ENCODE peak calls at places on chromosomes 6 and 20, in nine cellular contexts. I is effector memory CD4-positive, alpha-beta T cell; D is hepatocyte; B is adipocyte; L is Karpas-422; O is breast epithelium; Z is cardiac muscle cell; U is tibial artery; G is ascending aorta. S is an unnamed sample. For H3K27me3, the result is how much of the 10 kb centered on the place peaks cover.

GRCh38 chr20:41138217-41138526 is 829 bp downstream of the PLCG1 start:
- DNase-seq in U (no peak), D (no peak), G (no peak), I (no peak), B (peak), Z (no peak), L (no peak), O (no peak), S (no peak)

GRCh38 chr20:4283011-4283410 is 267.7 kb upstream of the RNF24 start:
- DNase-seq in D (no peak), G (no peak), L (no peak), U (no peak), B (peak), I (no peak), Z (no peak), O (no peak), S (no peak)

GRCh38 chr6:148508401-148509151 is 165.9 kb downstream of the SASH1 start:
- DNase-seq in G (no peak), B (peak), L (no peak), Z (no peak), O (no peak), U (no peak), D (peak), I (no peak), S (no peak)

GRCh38 chr20:49501917-49502316 is 19.4 kb upstream of the KCNB1 start:
- DNase-seq in L (peak), O (no peak), G (no peak), Z (no peak), D (no peak), I (no peak), B (peak), U (no peak), S (no peak)

GRCh38 chr6:7216941-7217621 is 95.9 kb downstream of the SSR1 start:
- DNase-seq in O (no peak), D (no peak), U (no peak), B (no peak), I (no peak), Z (peak), L (no peak), G (no peak), S (no peak)

GRCh38 chr20:59043698-59044097 is 1.1 kb upstream of the PRELID3B start:
- DNase-seq in L (no peak), D (no peak), B (peak), G (no peak), Z (no peak), U (no peak), I (no peak), O (no peak), S (no peak)

GRCh38 chr20:63227260-63227659 is 8.4 kb upstream of the BIRC7 start:
- DNase-seq in B (no peak), Z (no peak), U (no peak), D (no peak), G (no peak), L (no peak), O (no peak), I (no peak), S (no peak)

GRCh38 chr6:87944541-87944954 is 103.1 kb upstream of the SPACA1 start:
- DNase-seq in D (peak), O (peak), B (peak), U (peak), L (no peak), I (no peak), Z (peak), G (peak), S (peak)

GRCh38 chr20:22805219-22805618 is 220.8 kb upstream of the FOXA2 start:
- DNase-seq in B (peak), G (peak), L (no peak), I (no peak), D (peak), Z (peak), O (peak), U (no peak), S (no peak)

GRCh38 chr6:118667988-118668387 is 16.6 kb upstream of the CEP85L start:
- DNase-seq in U (no peak), D (no peak), G (no peak), O (no peak), Z (no peak), L (no peak), B (peak), I (no peak), S (no peak)

GRCh38 chr20:26209171-26209941 is 512.7 kb upstream of the ZNF337 start:
- DNase-seq in B (no peak), O (no peak), D (peak), Z (peak), G (no peak), U (peak), L (no peak), I (no peak), S (no peak)

GRCh38 chr6:66555082-66555481 is 848.1 kb upstream of the EYS start:
- DNase-seq in U (no peak), G (no peak), Z (no peak), O (no peak), L (no peak), B (no peak), D (no peak), I (no peak), S (no peak)

GRCh38 chr6:77326029-77326428 is 137.3 kb downstream of the HTR1B start:
- DNase-seq in U (no peak), I (no peak), D (no peak), O (no peak), B (peak), L (no peak), Z (no peak), G (no peak), S (no peak)

GRCh38 chr20:9062066-9062465 is 6.8 kb upstream of the PLCB4 start:
- DNase-seq in O (no peak), Z (no peak), L (no peak), U (no peak), G (no peak), B (no peak), I (no peak), D (no peak), S (no peak)

GRCh38 chr6:107129370-107129925 is 14.1 kb upstream of the BEND3 start:
- DNase-seq in I (no peak), O (no peak), L (no peak), Z (peak), G (no peak), U (no peak), D (peak), B (no peak), S (no peak)

GRCh38 chr6:35411066-35411465 is 41.1 kb upstream of the FANCE start:
- DNase-seq in G (no peak), U (no peak), B (no peak), D (no peak), O (no peak), L (no peak), Z (no peak), I (no peak), S (no peak)

GRCh38 chr6:150377211-150377781 is 8.5 kb downstream of the IYD start:
- DNase-seq in D (no peak), I (no peak), G (no peak), U (no peak), B (peak), Z (peak), O (no peak), L (no peak), S (no peak)

GRCh38 chr6:7112741-7113313 is 5.1 kb downstream of the RREB1 start:
- DNase-seq in L (no peak), B (no peak), D (peak), Z (peak), G (no peak), U (no peak), I (no peak), O (no peak), S (no peak)

GRCh38 chr6:33857301-33858052 is 53.7 kb upstream of the MLN start:
- DNase-seq in D (no peak), U (no peak), G (no peak), B (no peak), L (no peak), O (no peak), Z (no peak), I (no peak), S (no peak)

GRCh38 chr6:131652472-131652871 is 15.4 kb downstream of the ENPP3 start:
- DNase-seq in G (no peak), I (no peak), L (no peak), O (no peak), Z (no peak), D (peak), U (no peak), B (no peak), S (no peak)

GRCh38 chr6:136549359-136550044 is 720 bp downstream of the MAP7 start:
- DNase-seq in L (no peak), D (peak), I (peak), O (no peak), G (peak), U (no peak), Z (peak), B (peak), S (no peak)

GRCh38 chr6:118808794-118809668 is 84.9 kb upstream of the ASF1A start:
- DNase-seq in O (no peak), U (no peak), G (no peak), I (no peak), Z (no peak), L (peak), B (no peak), D (no peak), S (no peak)

GRCh38 chr6:108656834-108657233 is 96.1 kb downstream of the FOXO3 start:
- DNase-seq in L (no peak), Z (no peak), O (no peak), I (no peak), U (no peak), G (no peak), B (no peak), D (no peak), S (no peak)

GRCh38 chr6:162765251-162765650 is 37.5 kb downstream of the PACRG start:
- DNase-seq in L (no peak), G (no peak), Z (no peak), O (no peak), U (no peak), B (no peak), D (no peak), I (no peak), S (no peak)

GRCh38 chr6:1286972-1287600 is 24.8 kb upstream of the FOXQ1 start:
- DNase-seq in Z (no peak), I (no peak), G (no peak), U (no peak), D (peak), O (no peak), B (peak), L (no peak), S (no peak)

GRCh38 chr6:14804444-14805210 is 441.2 kb upstream of the JARID2 start:
- DNase-seq in G (no peak), O (peak), B (peak), U (peak), I (no peak), D (peak), L (no peak), Z (peak), S (peak)

GRCh38 chr6:33440649-33441309 is 13.6 kb upstream of the ZBTB9 start:
- DNase-seq in L (no peak), U (peak), O (no peak), G (no peak), I (no peak), Z (no peak), B (no peak), D (no peak), S (no peak)

GRCh38 chr6:89999154-89999553 is 104.9 kb downstream of the GJA10 start:
- DNase-seq in U (no peak), G (no peak), B (no peak), O (no peak), L (no peak), D (no peak), Z (no peak), I (no peak), S (no peak)

GRCh38 chr6:80553071-80553740 is 446.7 kb downstream of the BCKDHB start:
- DNase-seq in Z (no peak), I (no peak), G (no peak), L (no peak), U (no peak), O (no peak), B (no peak), D (no peak), S (no peak)

GRCh38 chr20:42067174-42067573 is 449.0 kb upstream of the CHD6 start:
- DNase-seq in G (no peak), L (no peak), D (no peak), B (no peak), U (no peak), I (no peak), Z (no peak), O (no peak), S (no peak)

GRCh38 chr6:117485433-117485832 is 3.0 kb downstream of the DCBLD1 start:
- DNase-seq in D (no peak), Z (no peak), U (no peak), L (no peak), I (no peak), O (no peak), B (no peak), G (no peak), S (no peak)

GRCh38 chr20:47133809-47134456 is 222.6 kb downstream of the ZMYND8 start:
- DNase-seq in U (no peak), I (no peak), G (no peak), Z (no peak), O (no peak), D (peak), B (peak), L (no peak), S (no peak)

GRCh38 chr6:5994234-5994998 is 12.3 kb downstream of the NRN1 start:
- DNase-seq in B (no peak), U (no peak), O (no peak), G (no peak), I (no peak), D (no peak), Z (no peak), L (peak), S (no peak)
- H3K27me3 ChIP-seq in B (under half), U (half or more), O (under half), G (under half), I (half or more), D (half or more), Z (half or more), L (under half), S (under half)

GRCh38 chr6:166809721-166810120 is 146.6 kb downstream of the RNASET2 start:
- DNase-seq in D (no peak), O (no peak), B (no peak), G (no peak), I (no peak), U (no peak), Z (no peak), L (no peak), S (no peak)
- H3K4me3 ChIP-seq in D (no peak), O (no peak), B (no peak), G (no peak), I (no peak), U (no peak), Z (no peak), L (no peak), S (no peak)

GRCh38 chr20:52105573-52106422 is 85.8 kb downstream of the ZFP64 start:
- DNase-seq in D (peak), B (peak), O (no peak), G (no peak), Z (peak), U (no peak), L (no peak), I (no peak), S (no peak)
- H3K27me3 ChIP-seq in D (under half), B (under half), O (under half), G (under half), Z (half or more), U (under half), L (under half), I (under half), S (under half)

DNA sequence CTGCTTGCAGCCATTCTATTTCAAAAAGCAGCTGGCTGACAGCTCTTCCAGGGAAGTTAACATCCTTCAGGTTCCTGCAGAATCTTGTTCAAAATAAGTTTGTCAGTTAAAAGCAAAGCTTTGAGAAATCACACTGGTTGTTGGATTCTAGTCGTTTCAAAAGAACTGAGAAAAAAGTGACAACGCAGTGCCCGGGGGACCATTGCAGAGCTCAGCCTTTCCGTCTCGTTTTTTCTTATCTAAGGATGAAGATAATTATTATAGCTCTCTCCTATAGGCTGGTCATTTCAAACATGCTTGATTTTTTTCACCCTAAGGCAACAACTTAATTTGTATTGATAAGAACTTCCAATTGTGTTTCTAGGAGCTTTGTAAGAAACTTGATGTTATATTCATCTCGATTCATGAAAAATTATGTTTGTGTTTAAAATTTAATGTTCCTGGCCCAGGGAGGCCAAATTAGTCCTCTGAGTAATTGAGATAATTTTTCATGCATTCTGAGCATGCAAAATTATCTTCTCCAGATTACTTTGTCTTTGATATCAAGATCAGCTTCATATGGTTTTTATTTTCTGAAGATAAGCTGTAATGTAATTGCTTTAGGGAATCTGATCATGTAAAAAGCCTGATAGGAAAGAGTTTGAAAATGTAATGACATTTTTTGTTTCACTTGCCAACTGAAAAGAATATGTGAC is 58.4 kb downstream of the SNAP25 start:
- DNase-seq in G (no peak), O (no peak), I (no peak), Z (no peak), D (no peak), U (no peak), L (no peak), B (no peak), S (no peak)
- H3K4me3 ChIP-seq in G (no peak), O (no peak), I (no peak), Z (no peak), D (no peak), U (no peak), L (no peak), B (no peak), S (no peak)

GRCh38 chr6:41552723-41553122 is 6.5 kb downstream of the FOXP4 start:
- DNase-seq in L (no peak), Z (no peak), D (no peak), O (no peak), B (no peak), I (no peak), G (no peak), U (no peak), S (no peak)

GRCh38 chr6:41549673-41550072 is 3.5 kb downstream of the FOXP4 start:
- DNase-seq in B (no peak), O (no peak), G (no peak), Z (no peak), L (no peak), D (no peak), I (no peak), U (no peak), S (no peak)

GRCh38 chr6:41551086-41551702 is 5.0 kb downstream of the FOXP4 start:
- DNase-seq in Z (peak), U (no peak), B (no peak), G (no peak), I (no peak), L (no peak), D (no peak), O (no peak), S (no peak)

GRCh38 chr6:41553405-41553999 is 7.3 kb downstream of the FOXP4 start:
- DNase-seq in G (no peak), D (no peak), U (no peak), Z (no peak), B (no peak), O (no peak), L (no peak), I (no peak), S (no peak)

GRCh38 chr6:41551857-41552256 is 5.7 kb downstream of the FOXP4 start:
- DNase-seq in D (no peak), G (no peak), O (no peak), B (no peak), I (no peak), Z (no peak), U (no peak), L (no peak), S (no peak)
- H3K27me3 ChIP-seq in D (under half), G (under half), O (under half), B (under half), I (under half), Z (under half), U (under half), L (under half), S (under half)

DNA sequence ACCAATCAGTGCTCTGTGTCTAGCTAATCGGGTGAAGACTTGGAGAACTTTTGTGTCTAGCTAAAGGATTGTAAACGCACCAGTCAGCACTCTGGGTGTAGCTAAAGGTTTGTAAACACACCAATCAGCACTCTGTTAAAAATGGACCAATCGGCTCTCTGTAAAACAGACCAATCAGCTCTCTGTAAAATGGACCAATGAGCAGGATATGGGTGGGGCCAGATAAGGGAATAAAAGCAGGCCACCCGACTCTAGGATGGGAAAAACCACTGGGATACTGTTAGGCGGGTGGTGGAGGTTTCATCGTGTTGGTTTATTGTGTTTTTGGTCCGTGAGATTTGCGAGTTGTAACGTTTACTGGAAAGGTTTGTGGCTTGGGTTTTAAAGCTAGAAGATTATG is 25.5 kb upstream of the GFOD1 start:
- DNase-seq in L (no peak), B (no peak), G (no peak), D (no peak), I (no peak), U (no peak), Z (no peak), O (no peak), S (no peak)
- H3K4me3 ChIP-seq in L (no peak), B (no peak), G (no peak), D (no peak), I (no peak), U (no peak), Z (no peak), O (no peak), S (no peak)

DNA sequence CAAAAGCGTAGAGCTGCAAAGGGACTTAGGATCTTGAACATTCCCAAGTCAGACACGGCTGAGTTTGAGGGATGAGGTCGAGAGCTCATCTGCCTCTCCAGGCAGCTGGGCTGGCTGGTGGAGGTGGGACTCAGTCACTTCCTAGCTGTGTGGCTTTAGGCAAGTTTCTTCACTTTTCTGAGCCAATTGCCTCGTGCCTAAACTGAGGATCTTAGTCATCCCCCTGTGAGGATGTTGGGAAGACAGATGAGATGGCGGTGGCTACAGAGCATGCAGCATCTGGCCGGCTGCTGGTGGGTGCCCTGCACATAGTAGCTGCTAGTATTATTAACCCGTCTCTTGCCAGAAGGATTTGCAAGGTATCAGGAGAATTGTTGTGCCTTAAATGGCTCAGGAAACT is 27.5 kb downstream of the TFAP2C start:
- DNase-seq in Z (no peak), G (no peak), I (no peak), L (no peak), O (no peak), D (no peak), B (no peak), U (no peak), S (no peak)
- H3K27me3 ChIP-seq in Z (under half), G (under half), I (under half), L (under half), O (under half), D (under half), B (under half), U (under half), S (under half)

DNA sequence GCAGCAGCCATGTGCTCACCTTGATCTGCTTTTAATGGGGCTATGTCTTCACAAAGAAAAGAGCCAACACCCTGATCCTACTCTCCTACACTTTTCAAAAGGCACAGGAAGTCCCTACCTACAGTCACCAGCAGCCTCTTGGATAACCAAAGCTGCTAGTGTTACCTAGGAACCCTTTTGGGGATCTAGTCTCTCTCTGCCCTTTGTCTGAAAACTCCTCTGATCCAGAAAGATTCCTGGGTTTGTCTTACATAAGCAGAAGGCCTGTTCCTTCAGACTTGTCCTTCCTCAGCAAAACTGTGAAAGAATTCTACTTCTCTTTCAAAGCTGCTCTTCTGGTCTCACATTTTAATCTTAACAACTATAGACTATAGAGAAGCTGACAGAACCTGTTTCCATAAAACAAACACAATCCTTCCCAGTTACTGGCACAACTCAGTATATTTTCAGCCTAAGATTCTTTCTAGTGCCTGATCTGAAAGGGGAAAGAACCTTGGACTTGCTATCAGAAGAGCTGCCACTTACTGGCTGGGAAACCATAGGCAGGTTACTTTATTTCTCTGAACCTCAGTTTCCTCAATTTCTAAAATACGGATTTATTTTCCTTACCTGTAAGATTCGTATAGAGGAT is 2.9 kb downstream of the PLAGL2 start:
- DNase-seq in Z (no peak), I (no peak), B (no peak), L (no peak), U (no peak), D (peak), O (no peak), G (no peak), S (no peak)
- H3K4me3 ChIP-seq in Z (peak), I (no peak), B (no peak), L (peak), U (no peak), D (peak), O (peak), G (no peak), S (no peak)

S was measured in tibial nerve.